ENCODE peak calls at places on chromosomes 3 and 15, in six cellular contexts. A, R, Q, H, M and D are unnamed samples.
A peak's percentile ranks its signal among the peaks of the same experiment; 100 is the strongest.

GRCh38 chr3:183634707-183635106 is 716 bp upstream of the KLHL24 start:
- DNase-seq in A (no peak), R (no peak), Q (no peak), H (no peak), M (no peak), D (no peak)

GRCh38 chr3:125587039-125587664 is 8.1 kb downstream of the OSBPL11 start:
- DNase-seq in A (no peak), R (no peak), Q (peak; percentile 18), H (no peak), M (no peak), D (no peak)

GRCh38 chr3:24628523-24629258 is 134.0 kb upstream of the THRB start:
- DNase-seq in A (no peak), R (no peak), Q (no peak), H (no peak), M (no peak), D (no peak)

GRCh38 chr3:39961404-39961693 is 151.9 kb downstream of the MYRIP start:
- DNase-seq in A (no peak), R (no peak), Q (no peak), H (no peak), M (no peak), D (no peak)

GRCh38 chr15:85685366-85685765 is 109.4 kb downstream of the KLHL25 start:
- DNase-seq in A (no peak), R (no peak), Q (no peak), H (no peak), M (no peak), D (no peak)

GRCh38 chr15:85757939-85758654 is 36.6 kb downstream of the KLHL25 start:
- DNase-seq in A (no peak), R (no peak), Q (no peak), H (no peak), M (no peak), D (no peak)

GRCh38 chr15:84816694-84817460 is at the start of gene ALPK3:
- DNase-seq in A (no peak), R (no peak), Q (no peak), H (no peak), M (no peak), D (no peak)

GRCh38 chr3:31848921-31849320 is 132.1 kb downstream of the OSBPL10 start:
- DNase-seq in A (no peak), R (no peak), Q (no peak), H (peak; percentile 26), M (no peak), D (no peak)

GRCh38 chr15:74406992-74407705 is 26.6 kb downstream of the SEMA7A start:
- DNase-seq in A (peak; percentile 31), R (peak; percentile 54), Q (peak; percentile 93), H (peak; percentile 22), M (no peak), D (peak; percentile 32)

GRCh38 chr3:71305246-71306206 is 278.0 kb downstream of the FOXP1 start:
- DNase-seq in A (no peak), R (no peak), Q (peak; percentile 57), H (peak; percentile 70), M (no peak), D (peak; percentile 42)

GRCh38 chr3:24316887-24317383 is 177.7 kb downstream of the THRB start:
- DNase-seq in A (no peak), R (no peak), Q (no peak), H (peak; percentile 82), M (no peak), D (no peak)

GRCh38 chr3:45026957-45027356 is 854 bp downstream of the CLEC3B start:
- DNase-seq in A (no peak), R (no peak), Q (peak; percentile 34), H (peak; percentile 4), M (no peak), D (no peak)

GRCh38 chr3:170493712-170494182 is 75.1 kb downstream of the CLDN11 start:
- DNase-seq in A (no peak), R (no peak), Q (peak; percentile 82), H (peak; percentile 79), M (no peak), D (no peak)

GRCh38 chr3:189871384-189871783 is 240.2 kb downstream of the TP63 start:
- DNase-seq in A (no peak), R (no peak), Q (no peak), H (no peak), M (no peak), D (no peak)

GRCh38 chr15:70100495-70101331 is 3.0 kb upstream of the TLE3 start:
- DNase-seq in A (peak; percentile 58), R (peak; percentile 45), Q (peak; percentile 39), H (peak; percentile 12), M (no peak), D (peak; percentile 42)

GRCh38 chr3:66397745-66398144 is 103.1 kb downstream of the LRIG1 start:
- DNase-seq in A (no peak), R (no peak), Q (peak; percentile 34), H (no peak), M (no peak), D (no peak)

GRCh38 chr3:66401157-66401550 is 99.7 kb downstream of the LRIG1 start:
- DNase-seq in A (no peak), R (no peak), Q (no peak), H (no peak), M (no peak), D (no peak)

GRCh38 chr3:66400381-66401156 is 100.3 kb downstream of the LRIG1 start:
- DNase-seq in A (no peak), R (no peak), Q (no peak), H (no peak), M (no peak), D (no peak)

GRCh38 chr3:66398228-66399025 is 102.4 kb downstream of the LRIG1 start:
- DNase-seq in A (no peak), R (no peak), Q (peak; percentile 56), H (no peak), M (no peak), D (no peak)

DNA sequence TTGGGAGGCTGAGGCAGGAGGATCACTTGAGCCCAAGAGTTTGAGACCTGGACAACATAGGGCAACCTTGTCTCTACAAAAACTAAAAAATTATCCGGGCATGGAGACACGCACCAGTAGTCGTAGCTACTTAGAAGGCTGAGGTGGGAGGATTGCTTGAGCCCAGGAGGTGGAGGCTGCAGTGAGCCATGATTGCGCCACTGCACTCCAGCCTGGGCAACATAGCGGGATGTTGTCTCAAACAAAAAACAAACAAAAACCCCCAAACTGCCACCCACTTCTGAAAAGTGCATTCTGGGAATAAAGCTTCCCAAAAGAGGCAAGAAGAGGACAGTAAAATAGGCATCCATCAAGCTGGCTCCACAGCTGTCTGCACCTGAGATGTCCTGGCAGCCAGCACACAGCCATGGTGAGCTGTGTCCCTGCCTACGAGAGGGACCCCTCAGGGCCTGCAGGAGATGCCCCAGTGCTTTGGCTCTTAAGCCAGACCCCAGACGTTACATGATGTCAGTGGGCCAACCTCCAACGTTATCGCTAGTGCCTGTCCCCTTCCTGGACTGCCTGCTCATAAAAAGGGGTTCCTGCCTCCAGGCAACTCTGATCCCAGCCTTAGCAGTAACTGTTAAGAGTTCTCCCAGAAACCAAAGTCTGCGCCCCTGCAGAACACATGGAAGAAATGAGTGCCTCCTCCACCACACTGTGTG is 101.1 kb downstream of the LRIG1 start:
- DNase-seq in A (no peak), R (no peak), Q (no peak), H (no peak), M (no peak), D (no peak)
- TF ChIP-seq BHLHE40 in A (no peak), R (no peak), Q (no peak), H (no peak), M (no peak), D (no peak)

GRCh38 chr3:124313621-124314020 is 321.7 kb upstream of the ROPN1 start:
- DNase-seq in A (no peak), R (no peak), Q (no peak), H (no peak), M (no peak), D (no peak)

GRCh38 chr3:124318650-124319049 is 326.7 kb upstream of the ROPN1 start:
- DNase-seq in A (no peak), R (no peak), Q (no peak), H (no peak), M (no peak), D (no peak)

GRCh38 chr3:124318014-124318413 is 326.1 kb upstream of the ROPN1 start:
- DNase-seq in A (no peak), R (no peak), Q (no peak), H (no peak), M (no peak), D (no peak)

GRCh38 chr3:124316034-124316287 is 324.0 kb upstream of the ROPN1 start:
- DNase-seq in A (no peak), R (no peak), Q (no peak), H (no peak), M (no peak), D (no peak)

DNA sequence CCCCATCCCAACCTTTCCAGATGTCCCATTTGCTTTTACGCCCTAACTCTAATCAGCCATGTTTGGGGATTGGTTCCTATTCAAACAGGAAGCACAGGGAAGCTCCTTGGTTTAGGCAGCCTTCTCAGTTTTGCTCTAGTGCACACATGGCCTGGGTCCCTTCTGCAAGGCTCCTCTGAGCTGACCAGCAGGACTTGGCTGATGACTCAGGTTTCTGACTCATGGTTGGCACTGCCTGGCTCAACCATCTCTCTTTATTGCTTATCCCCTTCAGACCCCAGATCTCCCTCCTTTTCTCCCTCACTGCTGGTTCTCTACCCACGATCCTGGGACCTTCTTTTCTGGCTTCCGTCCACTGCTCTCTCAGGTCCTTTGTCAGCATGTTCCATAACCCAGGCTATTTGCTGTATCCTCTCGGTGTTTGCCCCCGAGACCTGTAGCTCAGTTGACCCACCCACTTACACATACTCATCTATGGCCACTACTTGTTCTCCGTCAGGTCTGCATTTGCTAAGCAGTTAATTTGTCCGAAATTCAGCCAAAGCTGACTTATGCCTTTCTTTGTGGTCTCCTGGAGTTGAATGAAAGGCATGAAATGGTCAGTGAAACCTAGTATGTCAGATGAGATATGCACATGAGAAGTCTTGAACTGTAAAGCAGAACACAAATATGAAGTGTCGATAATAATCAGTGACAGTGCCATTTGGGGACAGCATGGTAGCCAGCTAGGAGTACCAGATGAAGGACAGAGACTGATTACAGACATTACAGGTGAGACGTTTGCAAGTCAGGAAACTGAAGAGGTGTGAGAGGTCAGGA is 323.5 kb upstream of the ROPN1 start:
- DNase-seq in A (peak; percentile 13), R (no peak), Q (peak; percentile 62), H (no peak), M (no peak), D (no peak)
- TF ChIP-seq BHLHE40 in A (no peak), R (no peak), Q (no peak), H (no peak), M (no peak), D (no peak)

DNA sequence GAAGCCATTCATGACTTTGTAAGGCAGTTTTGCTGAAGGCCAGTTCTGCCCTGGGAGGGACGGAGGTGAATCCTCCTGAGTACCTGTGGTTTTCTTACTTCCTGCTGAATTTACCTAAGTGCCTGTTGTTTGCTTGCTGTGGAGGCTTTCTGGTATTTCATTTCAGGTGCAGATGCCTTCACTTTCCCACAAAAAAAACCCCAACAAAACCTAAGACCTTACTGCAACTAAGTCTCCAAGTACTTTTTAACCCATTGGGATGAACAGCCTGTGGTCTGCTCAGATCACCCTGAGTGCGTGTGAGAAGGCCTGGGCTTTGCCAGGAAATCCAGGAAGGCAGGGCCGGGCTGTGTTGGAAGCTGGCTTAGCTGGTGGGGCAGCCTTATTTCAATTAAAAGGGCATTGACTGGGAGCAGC is 65.3 kb downstream of the IGF1R start:
- DNase-seq in A (no peak), R (no peak), Q (no peak), H (no peak), M (peak; percentile 37), D (no peak)
- TF ChIP-seq BHLHE40 in A (no peak), R (no peak), Q (no peak), H (no peak), M (no peak), D (no peak)

GRCh38 chr3:21487520-21487919 is 263.5 kb downstream of the ZNF385D start:
- DNase-seq in A (no peak), R (no peak), Q (no peak), H (no peak), M (no peak), D (no peak)

GRCh38 chr3:21486381-21486935 is 264.6 kb downstream of the ZNF385D start:
- DNase-seq in A (no peak), R (no peak), Q (peak; percentile 13), H (no peak), M (no peak), D (no peak)

GRCh38 chr3:21484323-21485154 is 266.5 kb downstream of the ZNF385D start:
- DNase-seq in A (peak; percentile 1), R (peak; percentile 26), Q (peak; percentile 62), H (peak; percentile 29), M (peak; percentile 4), D (peak; percentile 38)
- TF ChIP-seq BHLHE40 in A (no peak), R (no peak), Q (no peak), H (no peak), M (no peak), D (no peak)